ENCODE peak calls at places on chromosomes 4 and X, in six cellular contexts. One of them, this sample, is unnamed.

GRCh38 chr4:68591204-68591603 is 15.1 kb upstream of the UGT2B17 start:
- DNase-seq in astrocyte of the spinal cord: peak; percentile 0
- DNase-seq in omental fat pad: no peak
- DNase-seq in PC-3: peak; percentile 77
- DNase-seq in lower leg skin: no peak
- DNase-seq in WERI-Rb-1: no peak
- DNase-seq in this sample: no peak

GRCh38 chr4:65580551-65580950 is 89.7 kb downstream of the EPHA5 start:
- DNase-seq in PC-3: peak; percentile 31
- DNase-seq in omental fat pad: no peak
- DNase-seq in lower leg skin: no peak
- DNase-seq in astrocyte of the spinal cord: peak; percentile 20
- DNase-seq in WERI-Rb-1: no peak
- DNase-seq in this sample: peak; percentile 16

GRCh38 chr4:144174401-144175067 is 34.0 kb upstream of the GYPA start:
- DNase-seq in WERI-Rb-1: no peak
- DNase-seq in astrocyte of the spinal cord: peak; percentile 77
- DNase-seq in omental fat pad: no peak
- DNase-seq in PC-3: peak; percentile 81
- DNase-seq in lower leg skin: no peak
- DNase-seq in this sample: peak; percentile 71

GRCh38 chrX:136193771-136194170 is 46.4 kb downstream of the FHL1 start:
- DNase-seq in astrocyte of the spinal cord: no peak
- DNase-seq in WERI-Rb-1: no peak
- DNase-seq in omental fat pad: no peak
- DNase-seq in lower leg skin: no peak
- DNase-seq in PC-3: no peak
- DNase-seq in this sample: no peak

GRCh38 chr4:82652062-82652461 is 90.3 kb upstream of the TMEM150C start:
- DNase-seq in WERI-Rb-1: no peak
- DNase-seq in omental fat pad: no peak
- DNase-seq in lower leg skin: no peak
- DNase-seq in PC-3: peak; percentile 51
- DNase-seq in astrocyte of the spinal cord: peak; percentile 27
- DNase-seq in this sample: peak; percentile 44

GRCh38 chr4:121156822-121157769 is 7.0 kb downstream of the TNIP3 start:
- DNase-seq in PC-3: peak; percentile 11
- DNase-seq in lower leg skin: peak; percentile 83
- DNase-seq in astrocyte of the spinal cord: no peak
- DNase-seq in omental fat pad: no peak
- DNase-seq in WERI-Rb-1: peak; percentile 55
- DNase-seq in this sample: peak; percentile 63

GRCh38 chrX:155767101-155767878 is 113.9 kb upstream of the VAMP7 start:
- DNase-seq in astrocyte of the spinal cord: peak; percentile 80
- DNase-seq in omental fat pad: no peak
- DNase-seq in lower leg skin: no peak
- DNase-seq in PC-3: peak; percentile 51
- DNase-seq in WERI-Rb-1: peak; percentile 88
- DNase-seq in this sample: peak; percentile 39

GRCh38 chrX:113558576-113558975 is 717.9 kb upstream of the AMOT start:
- DNase-seq in astrocyte of the spinal cord: no peak
- DNase-seq in omental fat pad: no peak
- DNase-seq in WERI-Rb-1: no peak
- DNase-seq in lower leg skin: no peak
- DNase-seq in PC-3: no peak
- DNase-seq in this sample: no peak

GRCh38 chr4:163587867-163588266 is 93.4 kb downstream of the TMA16 start:
- DNase-seq in lower leg skin: no peak
- DNase-seq in omental fat pad: no peak
- DNase-seq in astrocyte of the spinal cord: peak; percentile 11
- DNase-seq in PC-3: peak; percentile 18
- DNase-seq in WERI-Rb-1: peak; percentile 14
- DNase-seq in this sample: no peak

GRCh38 chr4:121977251-121978168 is 25.6 kb upstream of the TRPC3 start:
- DNase-seq in astrocyte of the spinal cord: no peak
- DNase-seq in WERI-Rb-1: no peak
- DNase-seq in omental fat pad: no peak
- DNase-seq in PC-3: no peak
- DNase-seq in lower leg skin: no peak
- DNase-seq in this sample: peak; percentile 54

GRCh38 chrX:131827935-131828334 is 195.2 kb upstream of the STK26 start:
- DNase-seq in lower leg skin: no peak
- DNase-seq in WERI-Rb-1: peak; percentile 70
- DNase-seq in astrocyte of the spinal cord: peak; percentile 20
- DNase-seq in PC-3: peak; percentile 55
- DNase-seq in omental fat pad: no peak
- DNase-seq in this sample: peak; percentile 63

GRCh38 chr4:64738240-64738639 is 329.0 kb upstream of the TECRL start:
- DNase-seq in astrocyte of the spinal cord: no peak
- DNase-seq in PC-3: peak; percentile 76
- DNase-seq in WERI-Rb-1: no peak
- DNase-seq in lower leg skin: no peak
- DNase-seq in omental fat pad: no peak
- DNase-seq in this sample: no peak

GRCh38 chr4:26020083-26020668 is 106.2 kb downstream of the SMIM20 start:
- DNase-seq in astrocyte of the spinal cord: peak; percentile 85
- DNase-seq in omental fat pad: no peak
- DNase-seq in lower leg skin: no peak
- DNase-seq in PC-3: peak; percentile 12
- DNase-seq in WERI-Rb-1: no peak
- DNase-seq in this sample: no peak

GRCh38 chrX:41923925-41924693 is 755 bp upstream of the CASK start:
- DNase-seq in lower leg skin: no peak
- DNase-seq in astrocyte of the spinal cord: peak; percentile 35
- DNase-seq in WERI-Rb-1: peak; percentile 33
- DNase-seq in omental fat pad: no peak
- DNase-seq in PC-3: peak; percentile 61
- DNase-seq in this sample: peak; percentile 56

GRCh38 chr4:5754529-5754881 is 43.5 kb downstream of the EVC start:
- DNase-seq in PC-3: no peak
- DNase-seq in WERI-Rb-1: no peak
- DNase-seq in astrocyte of the spinal cord: no peak
- DNase-seq in omental fat pad: no peak
- DNase-seq in lower leg skin: no peak
- DNase-seq in this sample: no peak

GRCh38 chrX:51461053-51462050 is 35.0 kb downstream of the NUDT11 start:
- DNase-seq in astrocyte of the spinal cord: peak; percentile 57
- DNase-seq in PC-3: peak; percentile 40
- DNase-seq in omental fat pad: no peak
- DNase-seq in lower leg skin: no peak
- DNase-seq in WERI-Rb-1: no peak
- DNase-seq in this sample: peak; percentile 50

GRCh38 chr4:151014521-151015457 is at the start of gene LRBA:
- DNase-seq in WERI-Rb-1: peak; percentile 96
- DNase-seq in astrocyte of the spinal cord: peak; percentile 43
- DNase-seq in lower leg skin: peak; percentile 95
- DNase-seq in PC-3: peak; percentile 80
- DNase-seq in omental fat pad: peak; percentile 48
- DNase-seq in this sample: peak; percentile 45

GRCh38 chr4:128524311-128524710 is 236.7 kb upstream of the PGRMC2 start:
- DNase-seq in omental fat pad: no peak
- DNase-seq in astrocyte of the spinal cord: peak; percentile 87
- DNase-seq in PC-3: peak; percentile 84
- DNase-seq in lower leg skin: peak; percentile 85
- DNase-seq in WERI-Rb-1: no peak
- DNase-seq in this sample: no peak

GRCh38 chrX:134760671-134761070 is 102.4 kb upstream of the PLAC1 start:
- DNase-seq in WERI-Rb-1: no peak
- DNase-seq in PC-3: no peak
- DNase-seq in lower leg skin: no peak
- DNase-seq in omental fat pad: no peak
- DNase-seq in astrocyte of the spinal cord: no peak
- DNase-seq in this sample: no peak

GRCh38 chr4:76630748-76631147 is 195.7 kb downstream of the SHROOM3 start:
- DNase-seq in WERI-Rb-1: no peak
- DNase-seq in PC-3: no peak
- DNase-seq in astrocyte of the spinal cord: no peak
- DNase-seq in lower leg skin: no peak
- DNase-seq in omental fat pad: no peak
- DNase-seq in this sample: no peak

GRCh38 chr4:121964958-121965357 is 13.1 kb upstream of the TRPC3 start:
- DNase-seq in WERI-Rb-1: no peak
- DNase-seq in PC-3: no peak
- DNase-seq in astrocyte of the spinal cord: no peak
- DNase-seq in lower leg skin: no peak
- DNase-seq in omental fat pad: no peak
- DNase-seq in this sample: no peak

GRCh38 chr4:147480891-147481576 is at the start of gene EDNRA:
- DNase-seq in PC-3: peak; percentile 12
- DNase-seq in lower leg skin: no peak
- DNase-seq in astrocyte of the spinal cord: peak; percentile 63
- DNase-seq in WERI-Rb-1: peak; percentile 49
- DNase-seq in omental fat pad: no peak
- DNase-seq in this sample: peak; percentile 60

GRCh38 chr4:172758586-172759340 is 409.8 kb upstream of the GALNT7 start:
- DNase-seq in astrocyte of the spinal cord: peak; percentile 54
- DNase-seq in WERI-Rb-1: no peak
- DNase-seq in lower leg skin: no peak
- DNase-seq in omental fat pad: no peak
- DNase-seq in PC-3: peak; percentile 83
- DNase-seq in this sample: no peak

GRCh38 chrX:12307961-12308360 is 169.7 kb downstream of the FRMPD4 start:
- DNase-seq in astrocyte of the spinal cord: no peak
- DNase-seq in PC-3: no peak
- DNase-seq in lower leg skin: no peak
- DNase-seq in WERI-Rb-1: no peak
- DNase-seq in omental fat pad: no peak
- DNase-seq in this sample: no peak

GRCh38 chr4:144666539-144667175 is 20.7 kb downstream of the HHIP start:
- DNase-seq in WERI-Rb-1: no peak
- DNase-seq in PC-3: peak; percentile 72
- DNase-seq in omental fat pad: no peak
- DNase-seq in astrocyte of the spinal cord: peak; percentile 78
- DNase-seq in lower leg skin: no peak
- DNase-seq in this sample: peak; percentile 49

GRCh38 chr4:87068591-87069021 is 133.8 kb downstream of the AFF1 start:
- DNase-seq in lower leg skin: no peak
- DNase-seq in PC-3: no peak
- DNase-seq in omental fat pad: no peak
- DNase-seq in astrocyte of the spinal cord: no peak
- DNase-seq in WERI-Rb-1: no peak
- DNase-seq in this sample: peak; percentile 65

DNA sequence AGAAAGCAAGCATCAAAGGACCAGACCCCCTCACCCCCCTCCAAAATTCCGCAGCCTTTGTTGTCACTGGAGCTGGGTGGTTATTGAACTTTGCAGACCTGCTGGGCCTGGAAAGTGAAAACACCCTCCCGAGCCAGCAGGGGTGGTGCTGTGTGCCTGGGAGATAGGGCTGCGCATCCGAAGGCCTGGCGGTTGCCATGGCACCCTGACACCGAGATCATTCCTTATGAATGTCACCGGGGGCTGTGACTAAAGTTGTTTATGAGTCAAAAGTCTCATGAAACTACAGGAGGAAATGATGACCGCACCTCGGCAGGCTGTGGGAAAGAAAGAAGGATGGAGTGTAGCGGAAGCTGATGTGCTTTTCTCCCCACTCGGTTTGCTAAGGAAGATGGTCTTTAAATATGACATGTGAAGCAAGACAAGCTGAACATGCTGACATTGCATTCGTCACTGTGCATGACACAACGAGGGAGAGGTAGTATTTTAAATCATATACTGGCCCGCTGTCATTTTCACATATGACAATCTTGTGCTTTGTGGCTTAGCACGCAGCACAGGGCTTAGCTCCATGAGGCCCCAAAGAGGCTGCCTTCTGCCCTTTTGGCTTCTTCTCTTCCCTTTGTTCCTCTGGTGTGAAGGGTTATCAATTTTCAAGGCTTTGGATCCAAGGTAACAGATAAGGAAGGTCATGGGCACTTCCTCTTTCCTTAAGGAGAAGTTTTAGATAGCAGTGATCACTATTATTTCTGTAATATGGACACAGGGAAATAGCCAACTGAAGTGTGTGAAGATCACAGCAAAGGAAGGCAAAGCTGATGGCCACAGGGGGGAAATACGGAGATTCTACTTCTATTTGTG is 367.1 kb downstream of the UNC5C start:
- DNase-seq in PC-3: peak; percentile 5
- DNase-seq in omental fat pad: no peak
- DNase-seq in lower leg skin: no peak
- DNase-seq in WERI-Rb-1: no peak
- DNase-seq in astrocyte of the spinal cord: peak; percentile 80
- DNase-seq in this sample: no peak
- TF ChIP-seq CTCF in PC-3: no peak
- TF ChIP-seq CTCF in omental fat pad: no peak
- TF ChIP-seq CTCF in lower leg skin: no peak
- TF ChIP-seq CTCF in WERI-Rb-1: peak; percentile 11
- TF ChIP-seq CTCF in astrocyte of the spinal cord: peak; percentile 30
- TF ChIP-seq CTCF in this sample: peak; percentile 5

GRCh38 chrX:1323315-1323714 is 13.3 kb upstream of the IL3RA start:
- DNase-seq in astrocyte of the spinal cord: no peak
- DNase-seq in omental fat pad: no peak
- DNase-seq in lower leg skin: no peak
- DNase-seq in WERI-Rb-1: peak; percentile 80
- DNase-seq in PC-3: peak; percentile 64
- DNase-seq in this sample: no peak
- TF ChIP-seq CTCF in astrocyte of the spinal cord: peak; percentile 3
- TF ChIP-seq CTCF in omental fat pad: no peak
- TF ChIP-seq CTCF in lower leg skin: no peak
- TF ChIP-seq CTCF in WERI-Rb-1: peak; percentile 85
- TF ChIP-seq CTCF in PC-3: peak; percentile 58
- TF ChIP-seq CTCF in this sample: no peak

GRCh38 chrX:154546354-154547244 is at the start of gene G6PD:
- DNase-seq in omental fat pad: no peak
- DNase-seq in astrocyte of the spinal cord: peak; percentile 66
- DNase-seq in lower leg skin: no peak
- DNase-seq in PC-3: peak; percentile 73
- DNase-seq in WERI-Rb-1: peak; percentile 84
- DNase-seq in this sample: peak; percentile 78
- TF ChIP-seq CTCF in omental fat pad: no peak
- TF ChIP-seq CTCF in astrocyte of the spinal cord: no peak
- TF ChIP-seq CTCF in lower leg skin: no peak
- TF ChIP-seq CTCF in PC-3: no peak
- TF ChIP-seq CTCF in WERI-Rb-1: no peak
- TF ChIP-seq CTCF in this sample: no peak

GRCh38 chr4:32776435-32777203 is 2056.4 kb downstream of the PCDH7 start:
- DNase-seq in astrocyte of the spinal cord: no peak
- DNase-seq in lower leg skin: no peak
- DNase-seq in PC-3: no peak
- DNase-seq in omental fat pad: no peak
- DNase-seq in WERI-Rb-1: no peak
- DNase-seq in this sample: no peak

GRCh38 chr4:32778938-32779337 is 2058.8 kb downstream of the PCDH7 start:
- DNase-seq in WERI-Rb-1: no peak
- DNase-seq in astrocyte of the spinal cord: no peak
- DNase-seq in lower leg skin: no peak
- DNase-seq in omental fat pad: no peak
- DNase-seq in PC-3: no peak
- DNase-seq in this sample: no peak

GRCh38 chr4:32778025-32778424 is 2057.9 kb downstream of the PCDH7 start:
- DNase-seq in PC-3: no peak
- DNase-seq in WERI-Rb-1: no peak
- DNase-seq in astrocyte of the spinal cord: no peak
- DNase-seq in omental fat pad: no peak
- DNase-seq in lower leg skin: no peak
- DNase-seq in this sample: no peak

DNA sequence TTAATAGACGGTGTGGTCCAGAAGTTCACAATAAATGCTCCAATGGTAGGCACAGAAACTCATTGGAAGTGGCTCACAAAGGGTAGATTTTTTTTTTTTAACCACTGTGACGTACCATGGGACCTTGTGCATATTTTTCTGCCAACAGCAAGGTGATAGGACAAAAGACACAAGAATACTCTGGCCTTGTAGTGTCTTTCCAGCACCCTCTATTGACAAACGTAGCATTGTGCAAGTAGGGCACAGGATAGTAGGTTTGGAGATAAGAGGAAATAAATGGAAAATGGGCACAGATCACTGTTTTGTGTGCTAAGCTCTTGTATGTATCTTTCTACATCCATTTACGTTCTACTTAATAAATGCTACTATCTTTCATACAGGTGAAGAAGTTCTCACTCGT is 2054.9 kb downstream of the PCDH7 start:
- DNase-seq in omental fat pad: no peak
- DNase-seq in PC-3: peak; percentile 69
- DNase-seq in WERI-Rb-1: peak; percentile 47
- DNase-seq in lower leg skin: no peak
- DNase-seq in astrocyte of the spinal cord: peak; percentile 11
- DNase-seq in this sample: peak; percentile 50
- TF ChIP-seq CTCF in omental fat pad: no peak
- TF ChIP-seq CTCF in PC-3: peak; percentile 74
- TF ChIP-seq CTCF in WERI-Rb-1: peak; percentile 87
- TF ChIP-seq CTCF in lower leg skin: no peak
- TF ChIP-seq CTCF in astrocyte of the spinal cord: peak; percentile 46
- TF ChIP-seq CTCF in this sample: peak; percentile 19

This sample was measured in cardiac muscle cell.